ENCODE peak calls at places on chromosomes 1 and 21, in four cellular contexts. One of them, this sample, is unnamed.

GRCh38 chr1:37697737-37698136 is 5.4 kb downstream of the CDCA8 start:
- DNase-seq in A549: no peak
- DNase-seq in heart left ventricle: no peak
- DNase-seq in HFF-Myc: no peak
- DNase-seq in this sample: no peak

GRCh38 chr21:45248893-45249381 is 38.8 kb downstream of the POFUT2 start:
- DNase-seq in HFF-Myc: no peak
- DNase-seq in heart left ventricle: no peak
- DNase-seq in A549: no peak
- DNase-seq in this sample: no peak

GRCh38 chr1:154614247-154614646 is 6.3 kb upstream of the ADAR start:
- DNase-seq in HFF-Myc: no peak
- DNase-seq in heart left ventricle: no peak
- DNase-seq in A549: no peak
- DNase-seq in this sample: no peak

GRCh38 chr21:46100020-46100419 is 2.1 kb downstream of the COL6A2 start:
- DNase-seq in heart left ventricle: no peak
- DNase-seq in A549: no peak
- DNase-seq in HFF-Myc: no peak
- DNase-seq in this sample: no peak

GRCh38 chr21:40841524-40842196 is 5.3 kb downstream of the DSCAM start:
- DNase-seq in heart left ventricle: peak
- DNase-seq in HFF-Myc: no peak
- DNase-seq in A549: peak
- DNase-seq in this sample: peak

GRCh38 chr1:6349254-6349943 is 44.2 kb downstream of the ACOT7 start:
- DNase-seq in heart left ventricle: no peak
- DNase-seq in HFF-Myc: no peak
- DNase-seq in A549: no peak
- DNase-seq in this sample: no peak

GRCh38 chr1:41514381-41514780 is 29.9 kb upstream of the EDN2 start:
- DNase-seq in heart left ventricle: no peak
- DNase-seq in HFF-Myc: no peak
- DNase-seq in A549: no peak
- DNase-seq in this sample: no peak

GRCh38 chr1:180415985-180416633 is 86.3 kb downstream of the ACBD6 start:
- DNase-seq in A549: peak
- DNase-seq in heart left ventricle: no peak
- DNase-seq in HFF-Myc: no peak
- DNase-seq in this sample: no peak

GRCh38 chr1:66526036-66526435 is 7.9 kb upstream of the SGIP1 start:
- DNase-seq in HFF-Myc: no peak
- DNase-seq in heart left ventricle: no peak
- DNase-seq in A549: no peak
- DNase-seq in this sample: no peak

GRCh38 chr1:15188678-15189077 is 35.1 kb downstream of the TMEM51 start:
- DNase-seq in heart left ventricle: no peak
- DNase-seq in A549: peak
- DNase-seq in HFF-Myc: no peak
- DNase-seq in this sample: no peak

GRCh38 chr1:109011335-109011734 is 30.6 kb downstream of the WDR47 start:
- DNase-seq in heart left ventricle: no peak
- DNase-seq in A549: no peak
- DNase-seq in HFF-Myc: no peak
- DNase-seq in this sample: no peak

GRCh38 chr1:31505884-31506497 is 70.3 kb upstream of the TINAGL1 start:
- DNase-seq in HFF-Myc: peak
- DNase-seq in heart left ventricle: no peak
- DNase-seq in A549: no peak
- DNase-seq in this sample: no peak

GRCh38 chr1:91201174-91201573 is 179.3 kb upstream of the ZNF644 start:
- DNase-seq in HFF-Myc: no peak
- DNase-seq in A549: no peak
- DNase-seq in heart left ventricle: no peak
- DNase-seq in this sample: no peak

GRCh38 chr1:107950434-107950833 is 14.5 kb downstream of the VAV3 start:
- DNase-seq in HFF-Myc: no peak
- DNase-seq in heart left ventricle: no peak
- DNase-seq in A549: no peak
- DNase-seq in this sample: no peak

GRCh38 chr1:215045647-215046308 is 36.8 kb upstream of the KCNK2 start:
- DNase-seq in heart left ventricle: no peak
- DNase-seq in HFF-Myc: no peak
- DNase-seq in A549: no peak
- DNase-seq in this sample: no peak

GRCh38 chr1:36722871-36723270 is 240.2 kb upstream of the CSF3R start:
- DNase-seq in heart left ventricle: no peak
- DNase-seq in HFF-Myc: no peak
- DNase-seq in A549: no peak
- DNase-seq in this sample: no peak

GRCh38 chr1:18783705-18784522 is 75.5 kb downstream of the TAS1R2 start:
- DNase-seq in A549: no peak
- DNase-seq in heart left ventricle: no peak
- DNase-seq in HFF-Myc: no peak
- DNase-seq in this sample: peak

GRCh38 chr21:45010096-45010495 is 64.3 kb upstream of the ADARB1 start:
- DNase-seq in HFF-Myc: no peak
- DNase-seq in heart left ventricle: no peak
- DNase-seq in A549: no peak
- DNase-seq in this sample: no peak

GRCh38 chr21:39066829-39067785 is 116.1 kb downstream of the PSMG1 start:
- DNase-seq in heart left ventricle: no peak
- DNase-seq in A549: no peak
- DNase-seq in HFF-Myc: no peak
- DNase-seq in this sample: no peak

GRCh38 chr1:232591344-232591743 is 38.6 kb downstream of the SIPA1L2 start:
- DNase-seq in HFF-Myc: no peak
- DNase-seq in A549: no peak
- DNase-seq in heart left ventricle: no peak
- DNase-seq in this sample: no peak

GRCh38 chr1:44609412-44609767 is 64.9 kb downstream of the TMEM53 start:
- DNase-seq in A549: peak
- DNase-seq in HFF-Myc: no peak
- DNase-seq in heart left ventricle: peak
- DNase-seq in this sample: peak
- TF ChIP-seq CTCF in A549: peak
- TF ChIP-seq CTCF in HFF-Myc: peak
- TF ChIP-seq CTCF in heart left ventricle: peak
- TF ChIP-seq CTCF in this sample: peak

GRCh38 chr1:1361982-1362423 is 3.6 kb upstream of the MXRA8 start:
- DNase-seq in heart left ventricle: peak
- DNase-seq in HFF-Myc: no peak
- DNase-seq in A549: no peak
- DNase-seq in this sample: no peak
- TF ChIP-seq CTCF in heart left ventricle: no peak
- TF ChIP-seq CTCF in HFF-Myc: peak
- TF ChIP-seq CTCF in A549: no peak
- TF ChIP-seq CTCF in this sample: no peak

GRCh38 chr21:30340714-30341573 is 3.5 kb upstream of the KRTAP27-1 start:
- DNase-seq in HFF-Myc: no peak
- DNase-seq in A549: peak
- DNase-seq in heart left ventricle: peak
- DNase-seq in this sample: peak
- TF ChIP-seq CTCF in HFF-Myc: peak
- TF ChIP-seq CTCF in A549: peak
- TF ChIP-seq CTCF in heart left ventricle: peak
- TF ChIP-seq CTCF in this sample: peak

GRCh38 chr1:55213029-55213884 is 1.9 kb downstream of the USP24 start:
- DNase-seq in A549: no peak
- DNase-seq in heart left ventricle: no peak
- DNase-seq in HFF-Myc: no peak
- DNase-seq in this sample: no peak
- TF ChIP-seq CTCF in A549: no peak
- TF ChIP-seq CTCF in heart left ventricle: no peak
- TF ChIP-seq CTCF in HFF-Myc: no peak
- TF ChIP-seq CTCF in this sample: no peak

DNA sequence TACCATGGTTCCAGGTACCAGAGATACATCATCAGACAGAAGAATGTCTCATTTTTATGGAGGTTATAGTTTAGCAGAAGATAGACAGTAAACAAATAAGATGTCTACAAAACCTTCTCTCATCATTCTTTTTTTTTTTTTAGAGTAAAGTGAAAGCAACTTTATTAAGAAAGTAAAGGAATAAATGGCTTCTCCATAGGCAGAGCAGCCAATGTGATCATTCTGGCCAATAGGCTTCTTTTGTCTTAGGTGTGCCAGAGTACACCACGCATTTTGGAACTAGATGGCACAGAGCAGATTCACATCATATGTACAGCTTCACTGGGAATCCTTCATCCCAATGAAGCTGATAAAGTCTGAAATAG is 428.2 kb downstream of the SMYD3 start:
- DNase-seq in HFF-Myc: no peak
- DNase-seq in heart left ventricle: no peak
- DNase-seq in A549: no peak
- DNase-seq in this sample: no peak
- TF ChIP-seq CTCF in HFF-Myc: no peak
- TF ChIP-seq CTCF in heart left ventricle: no peak
- TF ChIP-seq CTCF in A549: no peak
- TF ChIP-seq CTCF in this sample: no peak

GRCh38 chr1:4150262-4150661 is 250.2 kb upstream of the C1orf174 start:
- DNase-seq in heart left ventricle: no peak
- DNase-seq in A549: no peak
- DNase-seq in HFF-Myc: no peak
- DNase-seq in this sample: no peak
- TF ChIP-seq CTCF in heart left ventricle: no peak
- TF ChIP-seq CTCF in A549: no peak
- TF ChIP-seq CTCF in HFF-Myc: no peak
- TF ChIP-seq CTCF in this sample: no peak

GRCh38 chr1:241423541-241424479 is 66.8 kb upstream of the RGS7 start:
- DNase-seq in heart left ventricle: no peak
- DNase-seq in HFF-Myc: no peak
- DNase-seq in A549: no peak
- DNase-seq in this sample: peak
- TF ChIP-seq CTCF in heart left ventricle: no peak
- TF ChIP-seq CTCF in HFF-Myc: no peak
- TF ChIP-seq CTCF in A549: no peak
- TF ChIP-seq CTCF in this sample: no peak

DNA sequence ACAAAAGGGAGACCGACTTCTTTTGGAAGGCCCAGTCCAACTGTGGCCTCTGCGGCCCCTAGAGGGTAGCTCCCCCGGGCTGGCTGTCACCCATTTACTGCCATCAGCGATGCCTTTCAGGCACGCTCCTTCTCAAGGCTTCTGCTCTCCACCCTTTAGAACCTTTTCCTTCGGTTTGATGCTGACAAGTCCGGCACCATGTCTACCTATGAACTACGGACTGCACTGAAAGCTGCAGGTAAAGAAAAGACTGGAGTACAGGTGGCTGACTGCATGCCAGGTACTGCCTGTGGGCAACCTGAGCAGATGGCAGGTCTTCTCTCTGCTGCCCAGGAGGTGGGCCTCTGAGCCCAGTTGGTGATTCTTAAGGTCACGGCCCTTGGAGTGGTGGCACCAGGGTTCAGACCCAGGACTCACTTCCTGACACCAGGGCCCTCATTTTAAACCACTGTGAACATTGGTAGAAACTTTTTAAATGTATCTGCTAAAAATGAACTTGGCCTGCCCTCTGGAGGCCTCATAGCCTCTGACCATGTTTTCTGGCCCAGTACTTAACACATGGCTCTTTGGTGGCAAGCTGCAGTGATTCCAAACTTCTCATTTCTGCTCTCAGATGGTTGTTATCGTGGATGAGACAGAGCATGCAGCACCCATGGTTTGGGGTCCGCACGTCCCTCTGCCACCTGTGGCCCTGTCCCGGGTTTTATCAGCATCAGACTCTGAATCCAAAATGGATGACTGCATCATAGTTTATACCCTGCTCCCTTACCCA is 45.7 kb downstream of the CAPN9 start:
- DNase-seq in heart left ventricle: no peak
- DNase-seq in A549: peak
- DNase-seq in HFF-Myc: no peak
- DNase-seq in this sample: no peak
- TF ChIP-seq CTCF in heart left ventricle: no peak
- TF ChIP-seq CTCF in A549: no peak
- TF ChIP-seq CTCF in HFF-Myc: peak
- TF ChIP-seq CTCF in this sample: no peak

DNA sequence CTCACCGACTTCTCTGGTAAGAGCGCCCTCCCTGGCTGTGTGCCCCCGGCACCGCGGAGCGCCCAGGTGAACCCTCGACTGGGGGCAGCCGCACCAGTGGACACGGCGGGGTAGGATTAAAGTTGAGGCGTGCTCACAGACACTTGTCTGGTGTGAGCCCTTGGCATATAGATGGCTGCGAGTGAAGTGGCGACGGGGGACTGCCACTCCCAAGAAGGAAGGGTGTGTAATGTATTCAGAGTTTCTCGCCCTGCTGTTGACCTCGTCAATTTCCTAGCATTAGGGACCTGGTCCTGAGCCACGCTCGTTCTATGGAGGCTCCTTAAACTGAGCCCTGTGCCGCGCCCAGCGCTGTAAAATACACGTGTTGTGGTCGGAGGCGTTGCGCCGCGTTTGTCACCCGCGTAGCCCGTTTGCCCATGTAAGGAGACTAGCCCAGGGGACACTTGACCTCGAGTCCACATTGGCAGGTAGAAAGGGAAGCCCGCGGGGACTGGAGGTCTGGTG is 545 bp downstream of the EVA1C start:
- DNase-seq in heart left ventricle: peak
- DNase-seq in A549: no peak
- DNase-seq in HFF-Myc: no peak
- DNase-seq in this sample: no peak
- TF ChIP-seq CTCF in heart left ventricle: no peak
- TF ChIP-seq CTCF in A549: peak
- TF ChIP-seq CTCF in HFF-Myc: no peak
- TF ChIP-seq CTCF in this sample: no peak

This sample was measured in endothelial cell.